ENCODE peak calls at places on chromosomes 1 and 21, in ten cellular contexts. Q is stimulated activated CD4-positive, alpha-beta T cell treated with anti-CD3 and anti-CD28 coated beads, Interleukin-1b, Interleukin-23, amount 100 ng/mL, for 1 hour; R is nucleus accumbens; X is GM04503; E is GF-D8; J is dermis microvascular lymphatic vessel endothelial cell; S is SW480; F is EL; A is HFF-Myc; L is activated naive CD4-positive, alpha-beta T cell treated with anti-CD3 and anti-CD28 coated beads for 36 hours. G is an unnamed sample.

GRCh38 chr21:37658994-37659458 is 257.2 kb downstream of the KCNJ6 start:
- DNase-seq in X (peak), A (peak), F (peak), J (peak), Q (no peak), R (no peak), S (peak), E (no peak), L (no peak), G (no peak)

GRCh38 chr1:221315330-221315729 is 426.6 kb downstream of the DUSP10 start:
- DNase-seq in F (peak), A (peak), L (no peak), J (no peak), S (no peak), R (no peak), Q (no peak), X (peak), E (no peak), G (no peak)

GRCh38 chr1:154342836-154343472 is 17.6 kb downstream of the ATP8B2 start:
- DNase-seq in E (no peak), F (no peak), X (no peak), S (peak), R (no peak), L (peak), J (no peak), A (no peak), Q (no peak), G (no peak)

GRCh38 chr1:160205974-160206369 is 788 bp downstream of the PEA15 start:
- DNase-seq in J (no peak), S (peak), E (no peak), L (peak), A (peak), F (peak), X (peak), Q (peak), R (no peak), G (no peak)

GRCh38 chr1:40363721-40364120 is 9.8 kb upstream of the SMAP2 start:
- DNase-seq in A (no peak), Q (no peak), E (no peak), R (no peak), L (peak), F (peak), S (no peak), X (no peak), J (no peak), G (no peak)

GRCh38 chr21:28761709-28762356 is 230.8 kb downstream of the LTN1 start:
- DNase-seq in L (no peak), S (no peak), F (peak), Q (no peak), X (no peak), A (no peak), E (no peak), J (no peak), R (no peak), G (no peak)

GRCh38 chr1:211287218-211287617 is 28.1 kb downstream of the RCOR3 start:
- DNase-seq in A (no peak), Q (no peak), E (no peak), J (no peak), S (no peak), R (no peak), X (no peak), F (no peak), L (no peak), G (no peak)

GRCh38 chr21:42289926-42290325 is 25.3 kb downstream of the TFF3 start:
- DNase-seq in L (no peak), X (no peak), E (peak), S (no peak), R (no peak), F (no peak), Q (no peak), J (no peak), A (no peak), G (peak)

GRCh38 chr1:75330633-75331032 is 196.4 kb downstream of the LHX8 start:
- DNase-seq in Q (no peak), A (no peak), L (no peak), F (no peak), S (no peak), R (no peak), J (no peak), X (no peak), E (no peak), G (no peak)

GRCh38 chr1:31297273-31298247 is 728 bp downstream of the ZCCHC17 start:
- DNase-seq in R (no peak), Q (no peak), E (no peak), L (peak), A (no peak), X (no peak), S (no peak), F (peak), J (no peak), G (peak)